ENCODE peak calls at places on chromosomes 11 and 22, in four cellular contexts. B is H1, G is HepG2, Z is GM12878. Y is an unnamed sample.

GRCh38 chr11:119727523-119728081 is 1.4 kb downstream of the NECTIN1 start:
- DNase-seq in B (peak; percentile 75), G (no peak), Z (no peak), Y (no peak)

GRCh38 chr11:43920598-43921419 is 21.6 kb upstream of the C11orf96 start:
- DNase-seq in B (no peak), G (peak; percentile 91), Z (no peak), Y (no peak)

GRCh38 chr11:71354394-71355105 is 93.6 kb downstream of the DHCR7 start:
- DNase-seq in B (no peak), G (no peak), Z (no peak), Y (no peak)

GRCh38 chr11:64237484-64237951 is 3.1 kb downstream of the VEGFB start:
- DNase-seq in B (no peak), G (peak; percentile 87), Z (no peak), Y (no peak)

GRCh38 chr11:79100093-79100704 is 340.6 kb downstream of the TENM4 start:
- DNase-seq in B (peak; percentile 57), G (peak; percentile 45), Z (no peak), Y (no peak)

GRCh38 chr11:128621491-128622136 is 34.3 kb upstream of the ETS1 start:
- DNase-seq in B (no peak), G (no peak), Z (no peak), Y (no peak)

GRCh38 chr11:73308963-73309960 is 1.2 kb downstream of the ARHGEF17 start:
- DNase-seq in B (peak; percentile 88), G (peak; percentile 92), Z (no peak), Y (peak; percentile 84)

GRCh38 chr22:28000361-28000760 is 81.3 kb upstream of the PITPNB start:
- DNase-seq in B (no peak), G (no peak), Z (no peak), Y (no peak)

GRCh38 chr11:100861221-100861620 is 174.1 kb downstream of the ARHGAP42 start:
- DNase-seq in B (no peak), G (no peak), Z (no peak), Y (no peak)

GRCh38 chr11:133605493-133605892 is 73.2 kb upstream of the OPCML start:
- DNase-seq in B (no peak), G (no peak), Z (no peak), Y (no peak)

GRCh38 chr11:82995276-82995675 is 76.4 kb downstream of the RAB30 start:
- DNase-seq in B (no peak), G (no peak), Z (no peak), Y (no peak)

GRCh38 chr22:37088108-37088605 is 21.4 kb downstream of the TMPRSS6 start:
- DNase-seq in B (no peak), G (no peak), Z (no peak), Y (no peak)

GRCh38 chr11:62508336-62509058 is 38.1 kb downstream of the AHNAK start:
- DNase-seq in B (peak; percentile 77), G (peak; percentile 88), Z (no peak), Y (no peak)

GRCh38 chr11:21412652-21413383 is 743.4 kb downstream of the NELL1 start:
- DNase-seq in B (no peak), G (no peak), Z (no peak), Y (no peak)

GRCh38 chr11:2470495-2470894 is 25.7 kb downstream of the KCNQ1 start:
- DNase-seq in B (no peak), G (no peak), Z (no peak), Y (no peak)

GRCh38 chr11:127649071-127649470 is 648.5 kb upstream of the KIRREL3 start:
- DNase-seq in B (no peak), G (no peak), Z (no peak), Y (no peak)

GRCh38 chr11:125224391-125225015 is 60.0 kb downstream of the PKNOX2 start:
- DNase-seq in B (no peak), G (peak; percentile 9), Z (no peak), Y (no peak)

GRCh38 chr11:122696662-122697061 is 41.1 kb downstream of the UBASH3B start:
- DNase-seq in B (no peak), G (no peak), Z (no peak), Y (no peak)

GRCh38 chr11:2760196-2760871 is 60.5 kb upstream of the KCNQ1OT1 start:
- DNase-seq in B (peak; percentile 37), G (no peak), Z (no peak), Y (no peak)

GRCh38 chr11:1567721-1568100 is 4.4 kb downstream of the DUSP8 start:
- DNase-seq in B (no peak), G (no peak), Z (no peak), Y (no peak)

GRCh38 chr11:134950692-134951304 is 538.8 kb upstream of the B3GAT1 start:
- DNase-seq in B (no peak), G (no peak), Z (no peak), Y (no peak)

GRCh38 chr22:44360686-44361381 is 48.1 kb upstream of the SHISAL1 start:
- DNase-seq in B (no peak), G (no peak), Z (no peak), Y (no peak)

GRCh38 chr11:105582497-105582896 is 27.4 kb upstream of the GRIA4 start:
- DNase-seq in B (no peak), G (no peak), Z (no peak), Y (no peak)

GRCh38 chr11:11845066-11845465 is 3.3 kb downstream of the USP47 start:
- DNase-seq in B (no peak), G (no peak), Z (no peak), Y (no peak)

GRCh38 chr22:39773976-39774539 is 119.5 kb downstream of the ENTHD1 start:
- DNase-seq in B (no peak), G (no peak), Z (peak; percentile 73), Y (no peak)
- TF ChIP-seq SUZ12 in B (no peak), G (no peak), Z (no peak), Y (no peak)

GRCh38 chr11:94400839-94401772 is at the start of gene GPR83:
- DNase-seq in B (peak; percentile 59), G (no peak), Z (no peak), Y (no peak)
- H3K4me3 ChIP-seq in B (peak within 1 kb of the TSS; percentile 46), G (peak within 1 kb of the TSS; percentile 60), Z (no peak within 1 kb of the TSS), Y (peak within 1 kb of the TSS; percentile 53)

DNA sequence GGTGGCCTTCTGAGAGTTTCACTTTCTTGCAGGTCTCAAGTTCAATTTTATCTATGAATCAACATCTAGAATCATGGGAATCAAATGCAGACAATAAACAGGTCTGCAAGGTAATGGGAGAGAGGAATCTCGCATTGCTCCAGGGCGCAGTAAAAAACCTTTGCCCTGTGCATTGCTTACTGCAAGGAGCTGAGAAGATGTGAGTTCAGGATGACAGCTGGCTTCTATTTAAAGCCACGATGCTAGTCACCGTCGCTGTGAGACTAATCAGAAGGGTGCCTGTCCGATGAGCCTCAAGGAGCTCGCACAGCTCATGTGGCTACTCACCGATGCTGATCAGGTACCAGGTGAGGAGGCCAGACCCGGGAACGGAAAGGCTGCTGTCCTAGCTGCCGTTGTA is 30.2 kb upstream of the APOA1 start:
- DNase-seq in B (no peak), G (no peak), Z (no peak), Y (no peak)
- H3K36me3 ChIP-seq in B (peaks cover 40% of the 10 kb centered on the region), G (peaks cover 84% of the 10 kb centered on the region), Z (peaks cover 8% of the 10 kb centered on the region), Y (peaks cover 67% of the 10 kb centered on the region)

DNA sequence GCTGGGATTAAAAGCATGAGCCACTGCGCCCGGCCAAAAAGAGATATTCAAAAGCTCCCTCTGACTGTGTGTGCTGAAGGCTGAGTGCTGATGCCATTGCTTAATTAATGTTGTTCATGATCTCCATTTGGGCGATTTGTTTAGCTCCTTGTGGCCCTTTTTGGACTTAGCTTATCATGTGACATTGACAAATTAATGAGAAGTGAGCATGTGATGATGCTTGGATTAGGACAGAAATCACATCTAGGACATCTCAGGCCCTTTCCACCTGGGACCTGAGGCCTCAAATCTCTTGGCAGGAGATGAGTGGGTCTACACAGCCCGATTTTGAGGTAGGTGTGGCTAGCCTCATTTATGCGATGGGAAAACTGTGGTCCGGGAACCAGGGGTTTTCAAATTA is 10.4 kb downstream of the EHF start:
- DNase-seq in B (no peak), G (no peak), Z (no peak), Y (no peak)
- TF ChIP-seq SUZ12 in B (no peak), G (no peak), Z (no peak), Y (no peak)

DNA sequence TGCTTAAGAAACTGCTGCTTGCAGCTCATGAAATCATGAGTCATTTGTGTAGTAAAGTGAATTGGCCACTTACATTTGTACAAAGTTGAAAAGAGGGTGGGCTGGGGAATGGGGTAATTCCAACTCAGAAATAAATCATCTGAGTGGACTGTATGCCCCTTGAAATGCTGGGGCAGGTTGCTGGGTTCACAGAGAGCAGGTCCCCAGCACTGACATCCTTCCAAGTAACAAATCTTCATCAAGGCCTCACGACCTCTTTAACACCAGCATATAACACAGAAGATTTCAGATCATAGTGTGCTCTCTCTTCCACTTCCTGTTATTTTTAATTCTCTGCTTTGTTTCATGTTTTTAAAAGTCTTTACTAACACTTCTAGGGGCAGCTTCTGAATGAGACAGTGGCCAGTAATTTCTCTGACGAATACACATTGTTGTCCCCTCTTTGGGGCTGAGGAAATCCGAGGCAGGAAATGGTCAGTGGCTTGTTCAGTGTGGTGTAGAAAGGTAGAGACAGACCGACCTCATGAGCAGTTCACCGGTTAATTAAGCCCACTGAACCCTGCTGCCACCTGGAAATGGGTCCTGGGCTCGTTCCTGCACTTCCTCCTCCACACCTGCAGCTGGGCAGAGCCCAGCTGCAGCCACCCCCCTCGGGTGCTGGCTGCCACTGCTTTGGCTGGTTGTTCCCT is 127.8 kb downstream of the MAML2 start:
- DNase-seq in B (no peak), G (no peak), Z (peak; percentile 72), Y (no peak)
- H3K4me3 ChIP-seq in B (no peak overlapping the region), G (no peak overlapping the region), Z (peak overlapping the region; percentile 18), Y (no peak overlapping the region)

DNA sequence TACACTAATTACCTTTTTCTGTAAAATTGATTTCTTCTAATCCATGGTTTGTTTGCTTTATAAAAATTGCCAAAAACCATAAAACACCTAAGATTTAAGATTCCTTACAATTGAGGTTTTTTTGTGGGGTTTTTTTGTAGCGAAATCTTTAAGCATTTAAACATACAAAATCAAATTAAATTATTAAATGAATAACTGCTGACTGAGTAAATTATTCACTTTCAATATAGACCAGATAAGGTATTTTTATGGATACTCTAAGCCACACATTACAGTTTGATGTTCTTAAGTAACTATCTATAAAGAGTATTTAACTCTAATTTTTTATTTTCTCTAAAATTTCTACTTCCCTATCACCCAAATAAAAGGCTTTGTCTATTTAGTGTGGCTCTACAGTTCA is 55.5 kb downstream of the PIK3C2A start:
- DNase-seq in B (no peak), G (no peak), Z (no peak), Y (no peak)
- H3K36me3 ChIP-seq in B (peaks cover 27% of the 10 kb centered on the region), G (peaks cover 30% of the 10 kb centered on the region), Z (no peaks in the 10 kb centered on the region), Y (peaks cover 10% of the 10 kb centered on the region)

DNA sequence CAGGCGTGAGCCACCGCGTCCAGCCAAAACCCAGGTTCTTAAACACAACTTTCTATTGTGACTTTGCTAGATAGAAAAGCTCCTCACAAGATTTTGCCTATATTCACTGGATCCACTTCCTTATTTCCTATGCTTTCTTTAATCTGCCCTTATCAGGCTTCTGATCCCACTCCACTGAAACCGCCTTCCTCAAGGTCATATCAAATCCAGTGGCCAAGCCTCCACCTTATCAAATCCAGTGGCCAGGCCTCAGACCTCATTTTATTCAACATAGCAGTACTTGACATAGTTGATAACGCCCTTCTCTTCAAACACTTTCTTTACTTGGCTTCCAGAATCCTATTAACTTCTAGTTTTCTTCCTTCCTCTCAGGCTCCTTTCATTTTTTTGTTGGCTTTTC is 29.5 kb downstream of the DIXDC1 start:
- DNase-seq in B (no peak), G (no peak), Z (no peak), Y (no peak)
- TF ChIP-seq SUZ12 in B (no peak), G (no peak), Z (no peak), Y (no peak)

Y was measured in NT2/D1.